ENCODE peak calls at places on chromosomes 16 and 17, in nine cellular contexts. Y is fibroblast of mammary gland; C is heart right ventricle; Q is endodermal cell; U is astrocyte of the cerebellum; B is CD8-positive, alpha-beta T cell; A is neural progenitor cell; S is esophagus squamous epithelium; W is body of pancreas. P is an unnamed sample.

GRCh38 chr16:88314991-88315542 is 67.7 kb upstream of the ZNF469 start:
- DNase-seq in C (no peak), Y (no peak), S (no peak), W (no peak), Q (no peak), A (no peak), U (no peak), B (no peak), P (no peak)

GRCh38 chr16:66395806-66396555 is 29.5 kb downstream of the CDH5 start:
- DNase-seq in Y (no peak), B (no peak), W (no peak), U (no peak), C (no peak), S (no peak), Q (peak; percentile 23), A (no peak), P (no peak)

GRCh38 chr16:89037261-89038152 is 56.1 kb upstream of the ACSF3 start:
- DNase-seq in C (peak; percentile 26), A (peak; percentile 91), W (no peak), S (no peak), Q (peak; percentile 93), B (peak; percentile 26), Y (peak; percentile 15), U (peak; percentile 6), P (no peak)

GRCh38 chr16:5041604-5042133 is 7.9 kb upstream of the NAGPA start:
- DNase-seq in C (no peak), W (no peak), S (no peak), U (peak; percentile 38), Y (peak; percentile 65), A (no peak), Q (no peak), B (no peak), P (no peak)

GRCh38 chr16:88651989-88652762 is 1.3 kb upstream of the CYBA start:
- DNase-seq in S (no peak), C (no peak), Y (no peak), Q (no peak), W (no peak), U (no peak), B (no peak), A (no peak), P (no peak)

GRCh38 chr17:77772461-77772897 is 186.0 kb upstream of the TNRC6C start:
- DNase-seq in A (peak; percentile 89), Y (peak; percentile 59), S (no peak), B (peak; percentile 70), U (peak; percentile 24), Q (peak; percentile 98), C (peak; percentile 73), W (peak; percentile 46), P (no peak)

GRCh38 chr17:43860077-43860725 is 13.2 kb downstream of the CD300LG start:
- DNase-seq in W (no peak), Y (no peak), A (no peak), Q (no peak), B (no peak), C (no peak), U (no peak), S (no peak), P (no peak)

GRCh38 chr17:70308619-70309018 is 139.3 kb downstream of the KCNJ2 start:
- DNase-seq in W (no peak), S (no peak), C (no peak), B (no peak), A (no peak), Q (no peak), U (no peak), Y (no peak), P (no peak)

GRCh38 chr17:63841350-63842172 is 924 bp downstream of the SMARCD2 start:
- DNase-seq in B (no peak), C (peak; percentile 59), U (no peak), W (peak; percentile 65), A (peak; percentile 71), S (no peak), Y (peak; percentile 37), Q (peak; percentile 84), P (no peak)

GRCh38 chr16:81478876-81479496 is 34.4 kb downstream of the CMIP start:
- DNase-seq in Y (no peak), S (peak; percentile 23), A (no peak), C (peak; percentile 77), W (peak; percentile 83), B (no peak), Q (no peak), U (no peak), P (no peak)

GRCh38 chr17:78915872-78916632 is 9.1 kb downstream of the TIMP2 start:
- DNase-seq in W (peak; percentile 66), C (peak; percentile 58), Q (no peak), B (no peak), S (no peak), U (no peak), Y (peak; percentile 67), A (no peak), P (no peak)

GRCh38 chr16:75593825-75594820 is 27.9 kb downstream of the GABARAPL2 start:
- DNase-seq in A (no peak), C (no peak), W (no peak), S (no peak), Q (peak; percentile 79), U (peak; percentile 41), B (no peak), Y (peak; percentile 85), P (no peak)

GRCh38 chr16:47970291-47970931 is 185.4 kb downstream of the ABCC12 start:
- DNase-seq in S (no peak), C (no peak), Y (peak; percentile 40), W (no peak), B (no peak), U (peak; percentile 45), A (peak; percentile 88), Q (peak; percentile 65), P (no peak)

GRCh38 chr17:5557485-5557884 is 26.8 kb downstream of the NLRP1 start:
- DNase-seq in Y (peak; percentile 58), S (no peak), W (no peak), Q (no peak), A (no peak), C (no peak), B (no peak), U (peak; percentile 18), P (no peak)

GRCh38 chr17:38459556-38459955 is 31.3 kb downstream of the ARHGAP23 start:
- DNase-seq in U (no peak), Y (no peak), S (no peak), C (no peak), A (peak; percentile 28), B (no peak), Q (no peak), W (no peak), P (no peak)

GRCh38 chr17:38456031-38456815 is 28.0 kb downstream of the ARHGAP23 start:
- DNase-seq in C (no peak), S (no peak), A (peak; percentile 31), Q (peak; percentile 77), W (no peak), U (no peak), B (no peak), Y (no peak), P (no peak)

GRCh38 chr17:38460082-38460715 is 31.9 kb downstream of the ARHGAP23 start:
- DNase-seq in A (no peak), U (no peak), S (no peak), Q (no peak), B (no peak), Y (no peak), W (no peak), C (no peak), P (no peak)

GRCh38 chr17:38457577-38458371 is 29.5 kb downstream of the ARHGAP23 start:
- DNase-seq in A (no peak), C (no peak), B (no peak), Q (no peak), Y (no peak), W (no peak), U (no peak), S (no peak), P (no peak)

DNA sequence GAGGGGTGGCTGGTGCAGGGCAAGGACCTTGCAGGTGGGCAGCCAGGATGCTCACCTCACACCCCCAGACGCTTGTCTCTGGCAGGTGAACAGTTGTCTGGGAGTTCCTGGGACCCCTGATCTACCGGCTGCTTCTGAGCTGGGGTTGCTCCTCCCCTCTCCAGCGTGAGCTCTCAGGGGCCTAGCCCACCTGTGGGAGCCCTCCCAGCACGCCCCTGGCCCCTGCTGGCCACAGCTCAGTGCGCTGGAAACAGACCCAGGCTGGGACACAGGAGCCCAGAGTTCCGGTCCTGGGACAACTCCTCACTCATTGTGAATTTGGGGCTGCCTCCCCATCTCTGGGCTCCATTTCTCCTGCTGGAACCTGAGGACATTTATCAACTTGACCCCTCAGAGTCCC is 30.3 kb downstream of the ARHGAP23 start:
- DNase-seq in W (no peak), B (no peak), A (no peak), S (no peak), Q (no peak), C (no peak), U (no peak), Y (no peak), P (no peak)
- H3K4me3 ChIP-seq in W (no peak overlapping the region), B (no peak overlapping the region), A (no peak overlapping the region), S (no peak overlapping the region), Q (no peak overlapping the region), C (no peak overlapping the region), U (no peak overlapping the region), Y (no peak overlapping the region), P (no peak overlapping the region)

GRCh38 chr16:67562918-67563707 is 787 bp downstream of the CTCF start:
- DNase-seq in C (peak; percentile 50), A (peak; percentile 92), U (no peak), B (peak; percentile 69), W (peak; percentile 70), S (no peak), Y (no peak), Q (peak; percentile 82), P (no peak)
- TF ChIP-seq CTCF in C (peak; percentile 39), A (peak; percentile 45), U (peak; percentile 18), B (no peak), W (no peak), S (peak; percentile 24), Y (no peak), Q (no peak), P (no peak)

GRCh38 chr16:17162560-17162959 is 308.2 kb downstream of the XYLT1 start:
- DNase-seq in Q (no peak), W (no peak), B (no peak), A (no peak), Y (peak; percentile 16), C (no peak), U (no peak), S (no peak), P (no peak)

GRCh38 chr16:17161034-17161433 is 309.7 kb downstream of the XYLT1 start:
- DNase-seq in S (no peak), Y (no peak), U (no peak), W (no peak), A (peak; percentile 94), Q (no peak), B (no peak), C (no peak), P (no peak)

GRCh38 chr16:17155936-17156335 is 314.8 kb downstream of the XYLT1 start:
- DNase-seq in Q (no peak), W (no peak), Y (no peak), U (no peak), A (no peak), B (no peak), C (no peak), S (no peak), P (no peak)

GRCh38 chr16:17159616-17160015 is 311.1 kb downstream of the XYLT1 start:
- DNase-seq in S (no peak), B (no peak), C (no peak), W (no peak), Q (no peak), A (peak; percentile 45), U (no peak), Y (no peak), P (no peak)

GRCh38 chr16:17160285-17160854 is 310.4 kb downstream of the XYLT1 start:
- DNase-seq in A (peak; percentile 63), U (peak; percentile 15), W (no peak), B (no peak), Q (no peak), S (no peak), C (no peak), Y (no peak), P (no peak)
- H3K4me3 ChIP-seq in A (peak overlapping the region; percentile 33), U (no peak overlapping the region), W (no peak overlapping the region), B (no peak overlapping the region), Q (no peak overlapping the region), S (no peak overlapping the region), C (no peak overlapping the region), Y (no peak overlapping the region), P (no peak overlapping the region)

GRCh38 chr17:33779399-33779697 is 475.7 kb upstream of the CCL2 start:
- DNase-seq in Y (no peak), A (no peak), W (no peak), S (no peak), C (no peak), B (no peak), U (no peak), Q (no peak), P (no peak)
- TF ChIP-seq CTCF in Y (no peak), A (no peak), W (no peak), S (no peak), C (no peak), B (peak; percentile 43), U (no peak), Q (no peak), P (no peak)

P was measured in epithelial cell of proximal tubule.